ENCODE peak calls at places on chromosome 1, in eight cellular contexts. G, M, Z, V, U, Y, O and C are unnamed samples.

GRCh38 chr1:33169290-33170055 is 12.4 kb downstream of the TRIM62 start:
- DNase-seq in G (peak; percentile 40), M (no peak), Z (no peak), V (peak; percentile 60), U (no peak), Y (no peak), O (no peak), C (no peak)

GRCh38 chr1:22318279-22318983 is 133.2 kb upstream of the ZBTB40 start:
- DNase-seq in G (no peak), M (no peak), Z (peak; percentile 84), V (no peak), U (no peak), Y (peak; percentile 89), O (peak; percentile 65), C (peak; percentile 32)

GRCh38 chr1:192159034-192159433 is 772 bp downstream of the RGS18 start:
- DNase-seq in G (no peak), M (no peak), Z (no peak), V (no peak), U (no peak), Y (no peak), O (no peak), C (no peak)

GRCh38 chr1:186404454-186405051 is 28.9 kb downstream of the ODR4 start:
- DNase-seq in G (peak; percentile 46), M (no peak), Z (peak; percentile 42), V (peak; percentile 57), U (no peak), Y (no peak), O (no peak), C (no peak)

GRCh38 chr1:151282883-151283725 is 1.0 kb downstream of the ZNF687 start:
- DNase-seq in G (no peak), M (peak; percentile 33), Z (peak; percentile 79), V (peak; percentile 44), U (no peak), Y (peak; percentile 40), O (no peak), C (peak; percentile 23)

GRCh38 chr1:1344672-1345361 is 4.4 kb downstream of the DVL1 start:
- DNase-seq in G (peak; percentile 56), M (no peak), Z (no peak), V (peak; percentile 80), U (no peak), Y (peak; percentile 64), O (no peak), C (peak; percentile 63)

GRCh38 chr1:94265931-94266330 is 28.5 kb upstream of the ARHGAP29 start:
- DNase-seq in G (no peak), M (no peak), Z (no peak), V (peak; percentile 85), U (no peak), Y (no peak), O (no peak), C (no peak)

GRCh38 chr1:53681647-53682368 is 57.2 kb downstream of the GLIS1 start:
- DNase-seq in G (no peak), M (peak; percentile 17), Z (peak; percentile 91), V (peak; percentile 55), U (peak; percentile 43), Y (peak; percentile 61), O (no peak), C (peak; percentile 60)

GRCh38 chr1:51950701-51951100 is 39.8 kb downstream of the RAB3B start:
- DNase-seq in G (no peak), M (no peak), Z (no peak), V (no peak), U (no peak), Y (no peak), O (no peak), C (no peak)

GRCh38 chr1:100187912-100188311 is 9.9 kb upstream of the LRRC39 start:
- DNase-seq in G (peak; percentile 54), M (peak; percentile 45), Z (no peak), V (peak; percentile 17), U (peak; percentile 58), Y (no peak), O (no peak), C (no peak)

GRCh38 chr1:62516600-62516999 is 79.8 kb downstream of the USP1 start:
- DNase-seq in G (no peak), M (no peak), Z (no peak), V (no peak), U (no peak), Y (no peak), O (no peak), C (no peak)

GRCh38 chr1:224427346-224427745 is 7.3 kb downstream of the WDR26 start:
- DNase-seq in G (peak; percentile 86), M (no peak), Z (no peak), V (peak; percentile 78), U (no peak), Y (no peak), O (no peak), C (no peak)

GRCh38 chr1:20735581-20736111 is 3.1 kb upstream of the SH2D5 start:
- DNase-seq in G (no peak), M (no peak), Z (no peak), V (no peak), U (no peak), Y (no peak), O (no peak), C (no peak)

GRCh38 chr1:89733748-89734147 is 87.1 kb upstream of the LRRC8D start:
- DNase-seq in G (no peak), M (no peak), Z (no peak), V (no peak), U (no peak), Y (no peak), O (no peak), C (no peak)

GRCh38 chr1:114587203-114587991 is 6.0 kb upstream of the BCAS2 start:
- DNase-seq in G (no peak), M (no peak), Z (no peak), V (no peak), U (no peak), Y (no peak), O (no peak), C (no peak)

GRCh38 chr1:116877369-116877768 is 32.3 kb upstream of the PTGFRN start:
- DNase-seq in G (no peak), M (no peak), Z (no peak), V (no peak), U (no peak), Y (no peak), O (no peak), C (no peak)

GRCh38 chr1:35835398-35835797 is 27.6 kb downstream of the AGO4 start:
- DNase-seq in G (no peak), M (no peak), Z (peak; percentile 11), V (no peak), U (no peak), Y (no peak), O (no peak), C (no peak)

GRCh38 chr1:35838693-35839245 is 31.0 kb downstream of the AGO4 start:
- DNase-seq in G (no peak), M (no peak), Z (no peak), V (peak; percentile 19), U (no peak), Y (no peak), O (no peak), C (no peak)

GRCh38 chr1:35834218-35834617 is 26.4 kb downstream of the AGO4 start:
- DNase-seq in G (no peak), M (no peak), Z (no peak), V (no peak), U (no peak), Y (no peak), O (no peak), C (no peak)

GRCh38 chr1:35833424-35833823 is 25.6 kb downstream of the AGO4 start:
- DNase-seq in G (no peak), M (no peak), Z (no peak), V (no peak), U (no peak), Y (no peak), O (no peak), C (no peak)

DNA sequence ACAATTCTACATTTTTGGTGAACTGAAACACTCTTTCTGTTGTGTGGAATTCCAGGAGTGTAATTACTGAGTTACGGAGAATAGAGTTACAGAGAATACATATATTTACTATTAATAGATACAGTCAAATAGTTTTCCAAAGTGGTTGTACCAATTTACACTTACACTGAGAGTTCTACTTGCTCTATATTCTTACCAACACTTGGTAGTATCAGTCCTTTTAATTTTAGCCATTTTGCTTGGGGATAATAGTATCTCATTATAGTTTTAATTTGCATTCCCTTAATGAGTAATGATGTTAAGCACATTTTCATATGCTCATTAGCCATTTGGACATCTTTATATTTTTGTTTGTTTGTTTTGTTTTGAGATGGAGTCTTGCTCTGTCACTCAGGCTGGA is 28.9 kb downstream of the AGO4 start:
- DNase-seq in G (no peak), M (no peak), Z (no peak), V (no peak), U (no peak), Y (no peak), O (no peak), C (no peak)
- TF ChIP-seq CTCF in G (no peak), M (no peak), Z (no peak), V (no peak), U (no peak), Y (no peak), O (no peak), C (no peak)

DNA sequence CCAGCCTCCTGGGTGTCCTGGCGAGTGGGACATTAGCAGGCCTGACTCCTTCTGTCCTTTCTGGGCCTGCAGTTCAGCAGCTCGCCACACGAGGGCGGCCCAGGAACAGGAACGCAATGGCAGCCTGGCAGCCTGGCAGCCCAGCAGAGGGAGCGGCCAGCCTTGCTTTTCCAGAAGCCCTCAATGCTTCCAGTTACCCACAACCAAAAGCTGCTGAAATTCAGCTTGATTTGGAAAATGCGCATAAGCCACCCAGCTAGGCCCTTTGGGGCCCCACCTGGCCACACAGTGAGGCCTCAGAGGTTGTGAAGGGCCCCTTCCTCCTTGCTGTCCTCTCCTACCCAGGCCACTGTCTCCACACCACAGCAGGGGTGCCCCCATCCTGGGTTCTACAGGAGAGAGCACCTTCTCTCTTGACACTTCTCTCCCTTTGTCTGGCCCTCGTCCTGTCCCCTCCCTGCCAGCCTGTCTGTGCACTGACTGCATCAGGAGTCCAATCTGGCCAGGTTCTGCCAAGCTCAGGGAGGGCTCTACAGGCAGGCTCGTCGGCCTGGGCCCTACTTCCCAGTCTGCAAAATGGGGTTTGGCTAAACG is 103.4 kb upstream of the VAMP3 start:
- DNase-seq in G (peak; percentile 86), M (peak; percentile 90), Z (peak; percentile 88), V (peak; percentile 93), U (peak; percentile 92), Y (peak; percentile 97), O (peak; percentile 93), C (peak; percentile 99)
- TF ChIP-seq CTCF in G (peak; percentile 100), M (peak; percentile 100), Z (peak; percentile 99), V (peak; percentile 100), U (peak; percentile 100), Y (peak; percentile 99), O (peak; percentile 100), C (peak; percentile 100)

DNA sequence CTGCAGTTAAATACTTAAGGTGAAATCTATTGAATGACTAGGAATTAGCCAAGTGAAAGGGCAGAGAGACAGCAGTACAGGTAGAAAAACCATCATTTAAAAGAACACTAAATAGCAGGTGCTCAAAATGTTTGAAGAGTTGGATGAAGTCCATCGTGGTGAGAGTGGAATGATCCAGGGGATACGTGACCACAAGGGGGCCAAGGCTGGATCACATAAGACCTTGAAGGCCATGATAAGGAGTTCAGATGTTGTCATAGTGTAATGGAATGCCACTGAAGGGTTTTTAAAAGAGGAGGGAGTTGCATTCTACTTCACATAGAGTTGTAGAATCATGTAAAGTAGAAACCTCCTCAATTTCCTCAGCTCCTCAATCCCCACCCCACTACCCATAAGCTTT is 34.8 kb upstream of the HOOK1 start:
- DNase-seq in G (no peak), M (no peak), Z (peak; percentile 64), V (no peak), U (no peak), Y (no peak), O (no peak), C (no peak)
- TF ChIP-seq CTCF in G (no peak), M (peak; percentile 17), Z (peak; percentile 66), V (no peak), U (no peak), Y (no peak), O (no peak), C (peak; percentile 54)

GRCh38 chr1:235415008-235415904 is 48.0 kb downstream of the TBCE start:
- DNase-seq in G (peak; percentile 84), M (peak; percentile 42), Z (peak; percentile 87), V (peak; percentile 87), U (peak; percentile 63), Y (peak; percentile 59), O (no peak), C (peak; percentile 54)
- TF ChIP-seq CTCF in G (peak; percentile 72), M (peak; percentile 83), Z (peak; percentile 81), V (peak; percentile 71), U (peak; percentile 79), Y (peak; percentile 81), O (peak; percentile 76), C (peak; percentile 82)